ENCODE peak calls at places on chromosome 2, in eight cellular contexts. W is thyroid gland, F is endothelial cell of umbilical vein, Y is IMR-90, X is K562, I is brain microvascular endothelial cell, H is A549, L is mesenchymal stem cell. A is an unnamed sample.

GRCh38 chr2:114049826-114050225 is 159.9 kb downstream of the ACTR3 start:
- DNase-seq in W (no peak), F (no peak), Y (no peak), X (no peak), I (no peak), H (no peak), L (no peak), A (no peak)

GRCh38 chr2:65595641-65596040 is 163.2 kb upstream of the SPRED2 start:
- DNase-seq in W (no peak), F (peak), Y (no peak), X (no peak), I (no peak), H (no peak), L (no peak), A (no peak)

GRCh38 chr2:52776571-52776970 is 991.0 kb upstream of the CHAC2 start:
- DNase-seq in W (no peak), F (no peak), Y (peak), X (no peak), I (no peak), H (no peak), L (peak), A (no peak)

GRCh38 chr2:168515502-168515901 is 59.4 kb downstream of the CERS6 start:
- DNase-seq in W (no peak), F (no peak), Y (peak), X (no peak), I (peak), H (no peak), L (peak), A (peak)

GRCh38 chr2:127143851-127144782 is 37.2 kb upstream of the BIN1 start:
- DNase-seq in W (no peak), F (peak), Y (peak), X (no peak), I (peak), H (no peak), L (peak), A (peak)

GRCh38 chr2:204749319-204749718 is 204.0 kb downstream of the PARD3B start:
- DNase-seq in W (no peak), F (no peak), Y (peak), X (no peak), I (peak), H (no peak), L (no peak), A (peak)

GRCh38 chr2:108169982-108170625 is 69.7 kb upstream of the SULT1C3 start:
- DNase-seq in W (no peak), F (peak), Y (peak), X (peak), I (no peak), H (peak), L (peak), A (no peak)

GRCh38 chr2:149068996-149069888 is 30.7 kb downstream of the LYPD6B start:
- DNase-seq in W (no peak), F (peak), Y (peak), X (no peak), I (peak), H (no peak), L (peak), A (no peak)

GRCh38 chr2:170817247-170817998 is 736 bp downstream of the GAD1 start:
- DNase-seq in W (no peak), F (peak), Y (peak), X (peak), I (no peak), H (no peak), L (peak), A (no peak)

GRCh38 chr2:131127076-131127475 is 21.9 kb downstream of the PLEKHB2 start:
- DNase-seq in W (no peak), F (no peak), Y (no peak), X (no peak), I (no peak), H (no peak), L (no peak), A (no peak)

GRCh38 chr2:199932312-199932855 is 21.3 kb downstream of the C2orf69 start:
- DNase-seq in W (no peak), F (no peak), Y (no peak), X (no peak), I (no peak), H (no peak), L (no peak), A (peak)

GRCh38 chr2:220855296-220855695 is 716.8 kb downstream of the EPHA4 start:
- DNase-seq in W (no peak), F (no peak), Y (peak), X (no peak), I (peak), H (no peak), L (peak), A (peak)

GRCh38 chr2:95271381-95271971 is 2.8 kb upstream of the PROM2 start:
- DNase-seq in W (no peak), F (no peak), Y (no peak), X (no peak), I (no peak), H (no peak), L (no peak), A (no peak)

GRCh38 chr2:64698668-64699444 is 45.1 kb upstream of the SERTAD2 start:
- DNase-seq in W (no peak), F (peak), Y (peak), X (no peak), I (peak), H (peak), L (peak), A (peak)

GRCh38 chr2:133674066-133674432 is 105.8 kb upstream of the NCKAP5 start:
- DNase-seq in W (no peak), F (no peak), Y (no peak), X (no peak), I (no peak), H (no peak), L (no peak), A (no peak)
- H3K4me3 ChIP-seq in W (no peak), F (no peak), Y (peak), X (no peak), I (no peak), H (peak), L (peak), A (peak)

DNA sequence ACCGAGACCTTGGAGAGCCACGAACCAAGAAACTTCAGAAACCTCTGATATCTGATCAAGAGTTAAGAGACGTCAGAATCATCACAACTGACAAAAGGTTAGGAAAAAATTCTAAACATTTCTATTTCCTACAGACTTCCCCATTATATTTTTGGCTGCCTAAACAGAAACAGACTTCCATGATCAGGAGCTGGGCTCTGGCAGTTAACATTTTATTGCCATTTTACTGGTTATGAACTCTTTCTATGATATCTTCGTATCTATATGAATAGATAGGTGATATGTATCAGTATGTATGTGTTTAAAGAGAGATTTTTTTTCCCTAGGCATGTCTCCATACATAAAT is 31.1 kb upstream of the PPP1R1C start:
- DNase-seq in W (no peak), F (no peak), Y (peak), X (no peak), I (no peak), H (no peak), L (no peak), A (no peak)
- H3K4me3 ChIP-seq in W (no peak), F (no peak), Y (no peak), X (peak), I (peak), H (peak), L (peak), A (peak)

DNA sequence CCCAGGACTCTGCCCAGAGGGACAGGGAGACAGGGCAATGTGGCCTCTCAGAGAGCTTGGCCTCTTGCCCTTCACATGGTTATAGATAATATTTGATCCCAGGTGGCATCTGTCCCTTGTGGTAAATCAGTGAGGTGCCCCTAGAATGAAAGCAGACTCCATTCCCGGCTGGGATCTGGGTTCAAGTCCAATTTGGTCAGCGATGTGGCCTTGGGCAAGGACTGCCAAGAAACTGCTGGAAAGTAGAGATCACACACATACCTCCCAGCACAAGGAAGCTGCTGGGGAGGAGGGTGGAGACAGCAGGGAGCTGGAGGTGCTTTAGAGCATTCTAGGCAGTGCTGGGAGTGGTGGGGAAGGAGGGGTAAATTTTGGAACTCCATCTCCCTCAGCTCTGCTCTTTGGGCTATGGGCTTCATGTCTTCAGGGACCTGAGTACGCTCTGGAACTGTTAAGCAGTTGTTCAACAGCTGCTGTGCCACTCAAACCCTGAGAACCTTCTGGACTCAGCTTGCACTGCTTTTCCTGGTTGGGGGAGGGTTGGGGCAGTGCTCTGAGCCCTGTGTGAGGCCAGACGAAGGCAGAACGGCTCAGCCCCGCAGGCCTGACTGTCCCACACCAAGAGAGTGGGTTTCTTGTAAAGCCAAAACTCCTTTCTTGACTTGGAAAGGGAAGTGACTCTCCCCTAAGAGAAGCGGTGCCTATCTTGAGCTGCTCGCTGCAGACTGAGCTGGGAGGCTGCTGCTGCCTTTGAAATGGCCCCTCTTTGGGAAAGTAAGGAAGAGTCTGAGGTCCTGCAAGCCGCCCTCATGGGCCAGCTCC is 23.0 kb downstream of the INPP5D start:
- DNase-seq in W (no peak), F (peak), Y (no peak), X (no peak), I (no peak), H (no peak), L (no peak), A (no peak)
- H3K4me3 ChIP-seq in W (no peak), F (no peak), Y (no peak), X (no peak), I (no peak), H (no peak), L (no peak), A (no peak)

DNA sequence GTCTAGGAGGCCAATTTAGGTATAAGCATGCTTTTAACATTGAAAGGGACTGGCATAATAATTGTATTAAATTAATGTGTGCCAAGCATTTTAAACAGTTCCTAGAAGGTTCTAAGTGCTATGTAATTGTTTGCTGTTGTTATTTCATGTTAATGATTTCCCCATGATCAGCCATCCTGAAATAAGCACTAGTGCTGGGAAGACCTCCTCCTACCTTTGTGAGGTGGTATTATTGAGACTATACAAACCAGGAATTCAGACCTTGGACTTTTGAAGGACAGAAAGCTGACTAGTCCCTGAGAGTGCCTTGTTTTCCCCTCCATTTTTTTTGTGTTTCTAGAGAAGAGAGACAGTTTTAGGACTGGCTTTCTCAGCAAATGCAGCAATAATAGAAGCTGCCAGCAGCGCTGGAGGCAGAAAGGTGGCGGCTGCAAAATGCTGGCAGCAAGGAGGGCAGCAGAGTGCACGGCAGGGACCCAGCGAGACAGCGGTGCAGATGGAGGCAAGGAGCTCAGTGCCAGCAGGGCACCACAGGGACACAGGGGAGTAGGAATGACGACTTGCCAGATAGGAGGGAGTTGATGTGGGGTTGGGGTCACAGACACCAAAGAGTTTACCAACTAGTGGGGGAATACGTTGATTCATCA is 25.3 kb downstream of the NABP1 start:
- DNase-seq in W (no peak), F (no peak), Y (no peak), X (no peak), I (no peak), H (no peak), L (no peak), A (no peak)
- H3K4me3 ChIP-seq in W (no peak), F (no peak), Y (no peak), X (no peak), I (no peak), H (no peak), L (no peak), A (no peak)

GRCh38 chr2:105116348-105116747 is 78.5 kb downstream of the MRPS9 start:
- DNase-seq in W (no peak), F (no peak), Y (no peak), X (no peak), I (no peak), H (no peak), L (no peak), A (no peak)

GRCh38 chr2:105111365-105112150 is 73.7 kb downstream of the MRPS9 start:
- DNase-seq in W (no peak), F (no peak), Y (no peak), X (no peak), I (no peak), H (no peak), L (no peak), A (no peak)

GRCh38 chr2:105112345-105112744 is 74.5 kb downstream of the MRPS9 start:
- DNase-seq in W (no peak), F (no peak), Y (no peak), X (no peak), I (no peak), H (no peak), L (no peak), A (no peak)

GRCh38 chr2:105114551-105114950 is 76.7 kb downstream of the MRPS9 start:
- DNase-seq in W (no peak), F (peak), Y (peak), X (peak), I (peak), H (peak), L (peak), A (peak)

DNA sequence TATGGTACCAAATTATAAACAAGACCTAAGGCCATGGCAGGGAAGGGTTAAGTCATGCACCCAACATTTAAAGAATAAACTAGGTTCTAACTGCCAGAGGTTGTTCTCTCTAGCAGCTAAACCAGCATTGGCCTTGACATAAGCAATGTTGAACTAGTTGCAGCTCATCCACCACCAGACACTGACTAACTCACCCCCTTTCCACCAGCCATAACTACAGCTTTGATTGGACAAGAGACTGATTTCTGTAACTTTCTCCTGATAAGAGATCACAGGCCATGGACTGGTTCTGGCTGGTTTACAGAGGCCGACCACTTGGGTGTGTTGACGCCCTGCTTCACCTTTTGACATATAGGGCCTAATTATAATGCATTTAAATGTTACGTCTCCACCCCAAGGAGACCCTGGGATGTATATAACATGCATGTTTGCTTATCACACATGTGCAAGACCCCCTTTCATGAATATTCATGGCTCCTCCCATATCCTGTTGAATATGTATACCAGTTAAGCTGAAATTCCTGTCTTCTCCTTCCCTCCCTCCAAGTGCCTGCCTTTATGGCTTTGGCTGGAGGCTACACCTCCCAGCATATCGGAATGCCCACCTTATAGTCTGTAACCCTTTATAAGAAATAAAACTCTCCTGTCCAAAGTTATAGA is 75.9 kb downstream of the MRPS9 start:
- DNase-seq in W (no peak), F (no peak), Y (no peak), X (no peak), I (no peak), H (no peak), L (no peak), A (no peak)
- H3K4me3 ChIP-seq in W (no peak), F (no peak), Y (no peak), X (no peak), I (no peak), H (no peak), L (no peak), A (no peak)

A was measured in skeletal muscle cell.